ENCODE peak calls at places on chromosomes 11 and 22, in seven cellular contexts. Z is stomach, B is cardiac fibroblast, X is lung, S is coronary artery, U is Caco-2, A is kidney. L is an unnamed sample.

GRCh38 chr22:40345801-40346177 is 511 bp upstream of the ADSL start:
- DNase-seq in U (peak; percentile 44), B (peak; percentile 49), S (no peak), A (peak; percentile 79), X (peak; percentile 39), Z (peak; percentile 49), L (peak; percentile 62)

GRCh38 chr11:27183672-27184457 is 143.2 kb downstream of the BBOX1 start:
- DNase-seq in Z (peak; percentile 62), S (no peak), A (no peak), U (peak; percentile 54), X (no peak), B (peak; percentile 83), L (peak; percentile 81)

GRCh38 chr11:17890333-17890732 is 122.5 kb downstream of the SERGEF start:
- DNase-seq in Z (no peak), U (no peak), B (peak; percentile 4), A (no peak), S (no peak), X (no peak), L (no peak)

GRCh38 chr22:45235851-45236342 is 4.8 kb downstream of the KIAA0930 start:
- DNase-seq in S (no peak), X (no peak), Z (no peak), A (no peak), U (no peak), B (no peak), L (no peak)

GRCh38 chr11:62974848-62975522 is 9.8 kb downstream of the SLC22A6 start:
- DNase-seq in A (no peak), U (no peak), Z (peak; percentile 72), B (peak; percentile 3), X (no peak), S (peak; percentile 45), L (peak; percentile 73)

GRCh38 chr22:49583341-49583740 is 244.3 kb downstream of the BRD1 start:
- DNase-seq in Z (no peak), U (peak; percentile 3), S (no peak), B (no peak), X (no peak), A (peak; percentile 49), L (no peak)

GRCh38 chr11:69462106-69463045 is 19.1 kb upstream of the LINC01488 start:
- DNase-seq in X (no peak), Z (no peak), A (peak; percentile 52), U (no peak), S (no peak), B (no peak), L (no peak)

GRCh38 chr11:123536690-123537437 is 106.8 kb downstream of the GRAMD1B start:
- DNase-seq in U (peak; percentile 7), S (no peak), X (no peak), A (no peak), Z (no peak), B (peak; percentile 49), L (no peak)

GRCh38 chr11:102047305-102047924 is at the start of gene CFAP300:
- DNase-seq in S (peak; percentile 94), A (peak; percentile 97), X (peak; percentile 81), Z (peak; percentile 82), B (peak; percentile 89), U (peak; percentile 92), L (peak; percentile 80)
- H3K4me3 ChIP-seq in S (peak within 1 kb of the TSS; percentile 77), A (peak within 1 kb of the TSS; percentile 66), X (peak within 1 kb of the TSS; percentile 37), Z (peak within 1 kb of the TSS; percentile 58), B (peak within 1 kb of the TSS; percentile 65), U (peak within 1 kb of the TSS; percentile 66), L (peak within 1 kb of the TSS; percentile 77)

GRCh38 chr11:134725939-134726639 is 314.0 kb upstream of the B3GAT1 start:
- DNase-seq in X (no peak), B (no peak), S (no peak), Z (peak; percentile 48), A (no peak), U (no peak), L (peak; percentile 48)

GRCh38 chr11:134725211-134725610 is 313.2 kb upstream of the B3GAT1 start:
- DNase-seq in Z (no peak), X (no peak), U (no peak), B (no peak), S (no peak), A (no peak), L (no peak)

GRCh38 chr11:134728186-134728585 is 316.1 kb upstream of the B3GAT1 start:
- DNase-seq in U (no peak), Z (no peak), B (no peak), X (no peak), S (no peak), A (no peak), L (no peak)

GRCh38 chr11:134727636-134728035 is 315.6 kb upstream of the B3GAT1 start:
- DNase-seq in B (no peak), Z (no peak), A (no peak), U (no peak), X (no peak), S (no peak), L (no peak)

DNA sequence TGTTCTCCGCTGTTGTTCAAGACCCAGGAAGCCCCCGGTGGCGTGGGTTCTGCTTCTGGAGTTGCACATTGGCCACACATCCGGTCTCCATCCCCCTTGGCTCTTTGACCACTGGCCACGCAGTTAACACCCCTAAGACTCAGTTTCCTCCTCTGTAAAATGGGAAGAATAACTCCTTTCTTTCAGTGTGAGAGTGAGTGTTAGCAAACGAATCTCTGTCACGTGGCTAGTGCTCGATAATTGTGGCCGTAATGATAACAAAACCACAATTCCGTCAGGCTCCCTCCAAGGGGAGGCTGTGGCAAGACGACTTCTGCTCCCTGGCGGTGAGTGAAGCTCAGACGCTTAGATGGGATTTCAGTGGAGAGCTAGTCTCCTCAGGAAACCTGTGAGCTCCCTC is 315.2 kb upstream of the B3GAT1 start:
- DNase-seq in Z (no peak), B (no peak), S (no peak), U (no peak), X (no peak), A (no peak), L (no peak)
- TF ChIP-seq CTCF in Z (no peak), B (no peak), S (no peak), U (no peak), X (no peak), A (no peak), L (no peak)

DNA sequence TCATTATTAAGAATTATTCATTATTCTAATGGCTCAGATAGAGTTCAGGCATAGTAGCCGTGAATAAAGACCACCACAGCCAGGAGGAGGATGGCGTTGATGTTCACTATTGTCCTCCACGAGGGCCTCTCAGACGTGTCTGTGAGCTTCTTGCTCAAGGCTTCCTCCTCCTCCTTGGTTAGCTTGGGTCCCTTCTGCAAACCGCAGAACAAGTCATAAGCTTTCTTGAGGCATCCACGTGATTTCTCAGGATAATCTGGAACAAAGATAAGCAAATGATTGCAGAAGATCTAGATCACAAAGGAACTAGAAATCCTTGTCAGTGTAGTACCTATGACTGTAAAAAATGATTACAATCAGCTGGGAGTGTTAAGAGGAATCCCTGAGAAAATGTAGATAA is 13.6 kb upstream of the RFPL2 start:
- DNase-seq in S (no peak), U (no peak), Z (no peak), X (no peak), B (no peak), A (no peak), L (no peak)
- H3K4me3 ChIP-seq in S (no peak overlapping the region), U (no peak overlapping the region), Z (no peak overlapping the region), X (no peak overlapping the region), B (no peak overlapping the region), A (no peak overlapping the region), L (no peak overlapping the region)

GRCh38 chr11:16248248-16248647 is 108.1 kb downstream of the SOX6 start:
- DNase-seq in B (no peak), U (no peak), A (no peak), Z (no peak), X (no peak), S (no peak), L (no peak)

DNA sequence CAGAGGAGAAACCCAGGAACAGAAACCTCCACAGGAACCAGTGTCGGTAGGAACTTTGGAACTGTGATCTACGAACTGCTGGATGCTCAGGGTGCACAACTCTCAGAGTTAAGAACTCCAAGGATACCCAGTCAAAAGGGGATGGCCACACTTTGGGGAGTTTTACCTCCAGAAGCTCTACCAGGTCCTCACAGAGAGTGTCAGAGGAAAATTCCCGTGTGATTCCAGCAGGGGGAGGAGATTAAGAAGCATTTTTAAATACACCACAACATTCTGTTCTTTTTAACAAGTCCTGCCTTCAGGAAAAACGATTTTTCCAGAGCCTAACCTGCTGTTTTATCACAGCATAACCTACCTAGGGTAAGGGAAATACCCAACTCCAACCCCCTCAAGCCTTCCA is 104.0 kb downstream of the SOX6 start:
- DNase-seq in X (no peak), A (no peak), B (peak; percentile 2), U (no peak), Z (no peak), S (no peak), L (peak; percentile 19)
- TF ChIP-seq CTCF in X (no peak), A (peak; percentile 24), B (peak; percentile 9), U (peak; percentile 38), Z (peak; percentile 38), S (no peak), L (no peak)